ENCODE peak calls at places on chromosomes 5 and 9, in four cellular contexts. S is prostate gland, H is upper lobe of left lung, R is Peyer's patch. Y is an unnamed sample.

GRCh38 chr9:90658783-90659182 is 16.2 kb upstream of the DIRAS2 start:
- DNase-seq in S (no peak), R (no peak), H (no peak), Y (no peak)

GRCh38 chr9:34380511-34381315 is 4.0 kb upstream of the MYORG start:
- DNase-seq in H (peak), R (peak), S (peak), Y (peak)

GRCh38 chr9:34568133-34568532 is 21.4 kb downstream of the CNTFR start:
- DNase-seq in R (no peak), S (no peak), H (no peak), Y (no peak)

GRCh38 chr5:96297867-96298266 is 135.2 kb downstream of the PCSK1 start:
- DNase-seq in R (no peak), S (no peak), H (no peak), Y (no peak)

GRCh38 chr5:139091439-139092156 is 106.6 kb downstream of the SIL1 start:
- DNase-seq in H (no peak), R (no peak), S (no peak), Y (peak)

GRCh38 chr9:6620796-6621195 is 24.7 kb downstream of the GLDC start:
- DNase-seq in S (no peak), H (no peak), R (no peak), Y (no peak)

GRCh38 chr5:37810311-37810710 is 29.5 kb downstream of the GDNF start:
- DNase-seq in H (peak), R (no peak), S (no peak), Y (no peak)

GRCh38 chr5:170144286-170145023 is 38.8 kb downstream of the FOXI1 start:
- DNase-seq in R (no peak), H (peak), S (peak), Y (no peak)

GRCh38 chr5:72237879-72238278 is 82.2 kb downstream of the MRPS27 start:
- DNase-seq in R (no peak), H (no peak), S (no peak), Y (no peak)

GRCh38 chr9:133023117-133023890 is 7.5 kb upstream of the GTF3C5 start:
- DNase-seq in R (peak), H (peak), S (no peak), Y (peak)

GRCh38 chr9:129323376-129323998 is 145.4 kb upstream of the IER5L start:
- DNase-seq in R (no peak), H (no peak), S (no peak), Y (no peak)

GRCh38 chr5:83922699-83923098 is 202.0 kb upstream of the HAPLN1 start:
- DNase-seq in H (no peak), S (no peak), R (no peak), Y (no peak)

GRCh38 chr5:166926098-166926497 is 1365.3 kb upstream of the WWC1 start:
- DNase-seq in S (no peak), R (no peak), H (no peak), Y (no peak)

GRCh38 chr5:142235050-142235797 is 89.6 kb downstream of the SPRY4 start:
- DNase-seq in R (no peak), S (no peak), H (no peak), Y (no peak)
- H3K27ac ChIP-seq in R (no peak), S (no peak), H (no peak), Y (no peak)

GRCh38 chr5:168334161-168335094 is 43.0 kb downstream of the WWC1 start:
- DNase-seq in R (no peak), S (no peak), H (no peak), Y (no peak)
- TF ChIP-seq POLR2A in R (no peak), S (no peak), H (no peak), Y (no peak)

GRCh38 chr5:123881791-123882244 is 369.8 kb downstream of the CSNK1G3 start:
- DNase-seq in H (no peak), S (no peak), R (no peak), Y (no peak)
- H3K27ac ChIP-seq in H (no peak), S (no peak), R (no peak), Y (no peak)

DNA sequence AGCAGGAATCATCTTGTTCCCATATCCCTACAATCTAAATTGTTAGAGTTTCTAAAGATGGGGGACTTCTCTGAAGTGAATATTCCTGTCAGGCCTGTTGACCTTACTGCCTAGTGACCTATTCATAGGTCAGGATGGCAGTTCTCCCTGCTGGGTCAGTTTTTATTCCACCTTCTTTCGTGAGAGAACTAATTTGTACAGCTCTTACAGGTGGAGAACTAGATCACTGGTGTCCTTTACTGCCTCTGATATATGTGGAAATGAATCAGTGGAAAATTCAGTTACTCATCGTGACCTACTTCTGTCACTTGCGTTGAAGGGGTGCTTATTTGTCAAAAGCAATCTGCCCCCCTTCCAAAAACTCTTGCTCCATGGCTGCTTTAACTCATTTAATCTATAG is 164.9 kb downstream of the CD180 start:
- DNase-seq in H (no peak), S (no peak), R (no peak), Y (no peak)
- TF ChIP-seq POLR2A in H (no peak), S (no peak), R (no peak), Y (no peak)

GRCh38 chr9:94805585-94805984 is 79.1 kb downstream of the AOPEP start:
- DNase-seq in S (peak), H (no peak), R (no peak), Y (peak)
- H3K27ac ChIP-seq in S (peak), H (peak), R (peak), Y (peak)

GRCh38 chr9:102518324-102518723 is 476.8 kb upstream of the CYLC2 start:
- DNase-seq in S (no peak), R (no peak), H (no peak), Y (no peak)
- TF ChIP-seq POLR2A in S (no peak), R (no peak), H (no peak), Y (no peak)

DNA sequence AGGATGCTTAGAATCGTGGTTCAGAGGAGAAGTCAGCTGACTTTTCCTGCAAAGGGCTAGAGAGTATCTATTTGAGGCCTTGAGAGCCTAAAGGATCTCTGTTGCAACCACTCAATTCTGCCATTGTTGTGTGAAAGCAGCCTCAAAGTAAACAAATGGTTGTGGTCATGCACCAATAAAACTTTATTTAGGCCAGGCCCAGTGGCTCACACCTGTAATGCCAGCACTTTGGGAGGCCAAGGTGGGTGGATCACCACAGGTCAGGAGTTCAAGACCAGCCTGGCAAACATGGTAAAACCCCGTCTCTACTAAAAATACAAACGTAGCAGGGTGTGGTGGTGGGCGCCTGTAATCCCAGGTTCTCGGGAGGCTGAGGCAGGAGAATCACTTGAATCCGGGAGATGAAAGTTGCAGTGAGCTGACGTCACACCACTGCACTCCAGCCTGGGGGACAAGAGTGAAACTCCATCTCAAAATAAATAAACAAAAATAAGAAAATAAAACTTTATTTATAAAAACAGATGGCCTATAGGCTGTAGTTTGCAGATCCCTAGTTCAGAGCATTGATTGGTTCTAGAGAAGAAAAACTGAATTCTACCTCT is 135.9 kb upstream of the KLF4 start:
- DNase-seq in H (no peak), S (no peak), R (no peak), Y (no peak)
- H3K27ac ChIP-seq in H (no peak), S (no peak), R (no peak), Y (no peak)

GRCh38 chr5:135331612-135332011 is 67.4 kb downstream of the MACROH2A1 start:
- DNase-seq in R (no peak), S (no peak), H (no peak), Y (no peak)

GRCh38 chr5:135329101-135329912 is 69.7 kb downstream of the MACROH2A1 start:
- DNase-seq in R (no peak), H (no peak), S (no peak), Y (no peak)

GRCh38 chr5:135328128-135328687 is 70.8 kb downstream of the MACROH2A1 start:
- DNase-seq in H (no peak), S (no peak), R (no peak), Y (no peak)

GRCh38 chr5:135330798-135331096 is 68.3 kb downstream of the MACROH2A1 start:
- DNase-seq in H (no peak), S (no peak), R (no peak), Y (no peak)

GRCh38 chr5:135329913-135330797 is 68.9 kb downstream of the MACROH2A1 start:
- DNase-seq in R (no peak), H (no peak), S (no peak), Y (no peak)
- TF ChIP-seq POLR2A in R (no peak), H (no peak), S (no peak), Y (no peak)